ENCODE peak calls at places on chromosomes 2 and 18, in five cellular contexts. C, K, J, H and T are unnamed samples.

GRCh38 chr2:138219961-138220360 is 255.7 kb downstream of the HNMT start:
- DNase-seq in C (no peak), K (no peak), J (no peak), H (peak), T (no peak)

GRCh38 chr18:70422061-70422965 is 133.5 kb downstream of the SOCS6 start:
- DNase-seq in C (peak), K (no peak), J (peak), H (peak), T (peak)

GRCh38 chr18:68763082-68763481 is 34.8 kb upstream of the CCDC102B start:
- DNase-seq in C (no peak), K (no peak), J (no peak), H (peak), T (no peak)

GRCh38 chr2:238915596-238915995 is 67.7 kb downstream of the TWIST2 start:
- DNase-seq in C (no peak), K (peak), J (no peak), H (no peak), T (no peak)

GRCh38 chr2:202051499-202052161 is 18.0 kb downstream of the FZD7 start:
- DNase-seq in C (no peak), K (peak), J (peak), H (no peak), T (no peak)

GRCh38 chr2:150571121-150571520 is 83.7 kb upstream of the RND3 start:
- DNase-seq in C (no peak), K (no peak), J (no peak), H (no peak), T (no peak)

GRCh38 chr18:24170389-24170788 is 31.5 kb downstream of the CABYR start:
- DNase-seq in C (no peak), K (no peak), J (no peak), H (no peak), T (no peak)

GRCh38 chr2:41933585-41934322 is 114.1 kb upstream of the PKDCC start:
- DNase-seq in C (peak), K (no peak), J (no peak), H (peak), T (no peak)

GRCh38 chr18:48536516-48536915 is 2.3 kb upstream of the CTIF start:
- DNase-seq in C (peak), K (no peak), J (no peak), H (no peak), T (no peak)

GRCh38 chr18:5444269-5444668 is 99.5 kb downstream of the EPB41L3 start:
- DNase-seq in C (no peak), K (no peak), J (no peak), H (peak), T (no peak)

GRCh38 chr2:41414486-41415230 is 633.2 kb upstream of the PKDCC start:
- DNase-seq in C (peak), K (no peak), J (no peak), H (peak), T (no peak)

GRCh38 chr2:119234021-119235019 is 10.7 kb downstream of the STEAP3 start:
- DNase-seq in C (no peak), K (no peak), J (no peak), H (peak), T (no peak)

GRCh38 chr2:70779911-70780580 is 10.4 kb downstream of the FIGLA start:
- DNase-seq in C (no peak), K (no peak), J (no peak), H (peak), T (no peak)

GRCh38 chr2:66495788-66496640 is 61.1 kb downstream of the MEIS1 start:
- DNase-seq in C (peak), K (peak), J (peak), H (peak), T (peak)

GRCh38 chr2:211503856-211504255 is 947.5 kb downstream of the CPS1 start:
- DNase-seq in C (no peak), K (no peak), J (no peak), H (no peak), T (no peak)

GRCh38 chr2:24912523-24912922 is 7.5 kb downstream of the ADCY3 start:
- DNase-seq in C (no peak), K (no peak), J (no peak), H (no peak), T (no peak)

GRCh38 chr2:20225294-20226151 is 593 bp upstream of the SDC1 start:
- DNase-seq in C (peak), K (peak), J (peak), H (peak), T (no peak)

GRCh38 chr2:236454076-236454475 is 115.5 kb upstream of the ACKR3 start:
- DNase-seq in C (no peak), K (no peak), J (no peak), H (no peak), T (no peak)

GRCh38 chr2:128292599-128293425 is 25.9 kb downstream of the HS6ST1 start:
- DNase-seq in C (peak), K (no peak), J (no peak), H (no peak), T (no peak)

GRCh38 chr2:68404164-68404563 is 39.1 kb downstream of the PLEK start:
- DNase-seq in C (no peak), K (no peak), J (no peak), H (no peak), T (no peak)

GRCh38 chr18:80196528-80197320 is 50.6 kb downstream of the PARD6G start:
- DNase-seq in C (no peak), K (no peak), J (no peak), H (peak), T (no peak)

GRCh38 chr2:11312770-11313471 is 31.5 kb downstream of the ROCK2 start:
- DNase-seq in C (no peak), K (no peak), J (no peak), H (no peak), T (no peak)

GRCh38 chr18:71045331-71046065 is 756.7 kb downstream of the SOCS6 start:
- DNase-seq in C (no peak), K (no peak), J (no peak), H (no peak), T (no peak)

GRCh38 chr2:151040036-151040435 is 221.6 kb downstream of the RBM43 start:
- DNase-seq in C (no peak), K (no peak), J (peak), H (peak), T (no peak)

GRCh38 chr2:151809073-151809383 is 19.2 kb downstream of the ARL5A start:
- DNase-seq in C (no peak), K (no peak), J (no peak), H (no peak), T (no peak)

GRCh38 chr2:72148975-72149555 is 1.4 kb upstream of the CYP26B1 start:
- DNase-seq in C (peak), K (peak), J (peak), H (peak), T (no peak)
- H3K4me3 ChIP-seq in C (peak), K (peak), J (peak), H (peak), T (peak)

GRCh38 chr2:170743530-170744239 is 26.5 kb upstream of the ERICH2 start:
- DNase-seq in C (no peak), K (no peak), J (no peak), H (no peak), T (no peak)
- H3K4me3 ChIP-seq in C (no peak), K (no peak), J (no peak), H (no peak), T (no peak)

GRCh38 chr2:204870053-204870452 is 324.8 kb downstream of the PARD3B start:
- DNase-seq in C (no peak), K (no peak), J (no peak), H (no peak), T (no peak)
- H3K4me3 ChIP-seq in C (no peak), K (no peak), J (no peak), H (no peak), T (no peak)

DNA sequence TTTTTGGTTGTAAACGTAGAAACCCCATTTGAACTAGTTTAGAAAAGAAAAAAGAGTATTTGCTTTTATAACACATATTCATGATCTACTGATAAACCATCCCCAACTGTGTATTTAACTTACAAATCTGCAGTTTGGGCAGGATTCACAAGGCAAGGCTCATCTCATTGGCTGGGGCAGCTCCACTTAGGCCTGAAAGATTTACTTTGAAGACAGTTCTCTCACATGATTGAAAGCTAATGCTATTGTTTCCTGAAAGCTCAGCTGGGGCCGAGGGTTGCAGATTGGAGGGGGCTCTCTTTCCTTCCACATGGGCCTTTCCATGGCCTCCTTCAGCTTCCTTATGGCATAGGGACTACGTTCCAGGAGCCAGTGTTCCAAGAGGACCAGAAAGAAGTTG is 47.4 kb downstream of the ARHGAP15 start:
- DNase-seq in C (no peak), K (no peak), J (no peak), H (no peak), T (no peak)
- H3K4me3 ChIP-seq in C (no peak), K (no peak), J (no peak), H (no peak), T (no peak)

DNA sequence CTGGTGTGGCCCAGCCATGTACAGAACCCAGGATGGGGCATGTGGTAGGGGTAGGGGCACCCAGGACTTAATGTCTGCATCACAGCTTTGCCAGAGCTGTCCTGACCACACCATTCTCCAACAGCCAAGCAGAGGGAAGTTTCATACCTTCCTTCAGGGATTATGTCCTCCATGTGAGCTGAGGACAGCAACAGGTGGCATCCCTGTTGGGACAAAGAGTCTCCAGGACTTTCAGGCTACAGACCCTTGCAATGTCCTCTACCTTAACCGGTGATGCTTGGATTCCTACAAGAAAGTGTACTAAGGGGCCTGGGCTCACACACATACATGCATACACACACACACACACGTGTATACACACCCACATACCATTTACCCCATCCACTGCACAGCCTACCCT is 227.0 kb upstream of the SIX2 start:
- DNase-seq in C (no peak), K (no peak), J (no peak), H (no peak), T (no peak)
- H3K4me3 ChIP-seq in C (no peak), K (no peak), J (no peak), H (no peak), T (no peak)

GRCh38 chr2:203909946-203910476 is 26.6 kb upstream of the ICOS start:
- DNase-seq in C (no peak), K (no peak), J (no peak), H (peak), T (no peak)
- H3K4me3 ChIP-seq in C (no peak), K (no peak), J (peak), H (peak), T (peak)

GRCh38 chr2:234492687-234493086 is 4.2 kb downstream of the ARL4C start:
- DNase-seq in C (no peak), K (no peak), J (no peak), H (no peak), T (no peak)

GRCh38 chr2:234491281-234491680 is 5.6 kb downstream of the ARL4C start:
- DNase-seq in C (no peak), K (no peak), J (no peak), H (no peak), T (no peak)

GRCh38 chr2:234494361-234495075 is 2.4 kb downstream of the ARL4C start:
- DNase-seq in C (no peak), K (no peak), J (peak), H (no peak), T (no peak)

GRCh38 chr2:234491897-234492296 is 5.0 kb downstream of the ARL4C start:
- DNase-seq in C (no peak), K (no peak), J (no peak), H (no peak), T (no peak)

DNA sequence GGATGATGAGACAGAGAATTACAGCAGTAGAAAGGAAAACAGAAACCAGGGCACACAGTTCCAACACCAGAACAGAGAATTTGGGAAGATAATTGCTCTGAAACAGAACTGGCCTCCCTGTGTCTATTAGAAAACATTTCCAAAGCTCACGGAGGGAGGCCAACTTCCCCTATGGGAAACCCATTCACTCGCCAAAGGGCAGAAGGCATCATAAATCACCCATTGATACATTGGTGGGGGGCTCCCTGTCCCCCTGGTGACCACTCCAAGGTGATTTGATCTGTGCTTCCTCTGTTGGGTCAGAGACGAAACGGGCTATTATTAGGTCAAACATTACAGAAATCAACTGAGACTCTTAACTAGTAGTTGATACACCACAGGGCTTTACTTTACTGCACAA is 3.8 kb downstream of the ARL4C start:
- DNase-seq in C (no peak), K (no peak), J (no peak), H (no peak), T (no peak)
- H3K4me3 ChIP-seq in C (no peak), K (no peak), J (peak), H (no peak), T (peak)